ENCODE peak calls at places on chromosomes 2 and 18, in nine cellular contexts. Q is naive thymus-derived CD4-positive, alpha-beta T cell; G is Panc1; P is Karpas-422; E is esophagus squamous epithelium; L is colonic mucosa; T is MM.1S; B is heart left ventricle; W is tibial artery. K is an unnamed sample. For H3K27me3 and H3K4me1, the result is how much of the 10 kb centered on the place peaks cover.

GRCh38 chr2:232568161-232568560 is 17.7 kb downstream of the EIF4E2 start:
- DNase-seq in P (no peak), E (no peak), L (peak), G (peak), Q (no peak), T (no peak), B (peak), W (no peak), K (peak)

GRCh38 chr18:55400590-55401274 is 187.3 kb downstream of the TCF4 start:
- DNase-seq in P (no peak), T (no peak), G (no peak), B (no peak), E (no peak), W (no peak), Q (no peak), L (no peak), K (no peak)

GRCh38 chr18:69885841-69886531 is 61.7 kb downstream of the CD226 start:
- DNase-seq in P (no peak), G (no peak), L (no peak), B (no peak), W (no peak), Q (no peak), T (no peak), E (no peak), K (no peak)

GRCh38 chr2:106582431-106583143 is 95.4 kb downstream of the CD8B2 start:
- DNase-seq in Q (peak), B (peak), W (peak), G (peak), T (peak), L (peak), E (no peak), P (peak), K (peak)

GRCh38 chr2:69660637-69661036 is 17.1 kb upstream of the AAK1 start:
- DNase-seq in T (no peak), P (no peak), L (no peak), W (no peak), G (no peak), E (no peak), Q (no peak), B (no peak), K (no peak)

GRCh38 chr2:863732-864450 is 86.8 kb upstream of the SNTG2 start:
- DNase-seq in L (no peak), Q (no peak), P (no peak), B (no peak), E (no peak), T (no peak), W (no peak), G (no peak), K (no peak)

GRCh38 chr18:10195529-10195928 is 258.9 kb upstream of the APCDD1 start:
- DNase-seq in E (no peak), Q (no peak), B (no peak), P (no peak), T (no peak), W (no peak), L (no peak), G (no peak), K (no peak)

GRCh38 chr2:119694994-119695521 is 16.1 kb downstream of the TMEM177 start:
- DNase-seq in L (no peak), E (no peak), G (no peak), Q (peak), W (no peak), B (no peak), T (no peak), P (no peak), K (no peak)

GRCh38 chr2:187774551-187775071 is 220.4 kb upstream of the TFPI start:
- DNase-seq in G (no peak), W (no peak), B (no peak), T (peak), Q (no peak), P (no peak), L (no peak), E (no peak), K (no peak)

GRCh38 chr2:151833984-151834383 is 5.8 kb upstream of the ARL5A start:
- DNase-seq in Q (no peak), B (no peak), L (no peak), P (no peak), E (no peak), G (no peak), T (no peak), W (no peak), K (no peak)

GRCh38 chr2:221293949-221294736 is 278.0 kb downstream of the EPHA4 start:
- DNase-seq in Q (no peak), W (no peak), P (peak), E (no peak), G (no peak), L (peak), B (no peak), T (no peak), K (no peak)

GRCh38 chr2:28654286-28654980 is 97.2 kb upstream of the PPP1CB start:
- DNase-seq in E (no peak), B (no peak), Q (no peak), P (no peak), T (no peak), L (no peak), W (no peak), G (no peak), K (no peak)

GRCh38 chr2:226117506-226118065 is 682.0 kb downstream of the IRS1 start:
- DNase-seq in Q (no peak), B (no peak), G (no peak), E (no peak), P (no peak), L (no peak), W (no peak), T (no peak), K (no peak)

GRCh38 chr2:63053889-63054725 is 3.5 kb downstream of the OTX1 start:
- DNase-seq in W (no peak), B (no peak), L (peak), P (no peak), E (no peak), Q (no peak), G (no peak), T (no peak), K (no peak)

GRCh38 chr2:224628416-224628815 is 43.3 kb upstream of the CUL3 start:
- DNase-seq in Q (no peak), L (no peak), B (no peak), G (no peak), P (no peak), T (no peak), E (no peak), W (no peak), K (no peak)

GRCh38 chr18:54947115-54947514 is 12.1 kb downstream of the CCDC68 start:
- DNase-seq in L (peak), P (no peak), Q (peak), G (no peak), B (peak), E (no peak), W (no peak), T (no peak), K (no peak)

GRCh38 chr2:135150711-135151110 is 98.6 kb downstream of the RAB3GAP1 start:
- DNase-seq in Q (no peak), L (no peak), E (no peak), W (no peak), G (no peak), P (no peak), B (no peak), T (no peak), K (no peak)

GRCh38 chr2:58834404-58834803 is 593.3 kb upstream of the FANCL start:
- DNase-seq in W (no peak), T (peak), E (no peak), G (no peak), L (no peak), P (no peak), B (no peak), Q (no peak), K (no peak)

GRCh38 chr2:171479154-171479814 is 43.0 kb upstream of the CYBRD1 start:
- DNase-seq in L (no peak), B (no peak), E (no peak), W (no peak), G (no peak), Q (no peak), T (no peak), P (no peak), K (no peak)

GRCh38 chr18:23136326-23137092 is 1.2 kb downstream of the CABLES1 start:
- DNase-seq in E (no peak), Q (peak), T (peak), G (no peak), B (peak), W (peak), L (peak), P (no peak), K (peak)

GRCh38 chr2:52082646-52083045 is 1050.7 kb upstream of the NRXN1 start:
- DNase-seq in T (no peak), L (no peak), B (no peak), E (no peak), G (no peak), P (no peak), Q (no peak), W (no peak), K (no peak)

GRCh38 chr2:119005565-119005964 is 63.6 kb downstream of the MARCO start:
- DNase-seq in E (no peak), L (no peak), B (no peak), W (no peak), T (no peak), Q (no peak), P (no peak), G (no peak), K (no peak)

GRCh38 chr2:45494275-45494977 is 116.6 kb downstream of the SRBD1 start:
- DNase-seq in P (peak), Q (peak), E (no peak), B (no peak), L (peak), G (peak), W (no peak), T (peak), K (no peak)

GRCh38 chr2:158781562-158781961 is 13.6 kb upstream of the DAPL1 start:
- DNase-seq in P (no peak), W (no peak), T (no peak), G (no peak), Q (no peak), L (no peak), B (no peak), E (no peak), K (no peak)

GRCh38 chr18:21257383-21257782 is 15.4 kb downstream of the GREB1L start:
- DNase-seq in G (no peak), L (no peak), T (no peak), E (no peak), B (no peak), Q (no peak), P (no peak), W (no peak), K (no peak)

GRCh38 chr2:70771446-70771845 is 3.4 kb upstream of the ADD2 start:
- DNase-seq in G (no peak), Q (no peak), E (no peak), B (no peak), W (no peak), L (no peak), T (no peak), P (no peak), K (no peak)

GRCh38 chr2:74554821-74555531 is 456 bp downstream of the DOK1 start:
- DNase-seq in B (peak), L (peak), G (no peak), P (peak), E (no peak), W (peak), T (peak), Q (no peak), K (peak)

GRCh38 chr2:74555610-74556103 is 1.1 kb downstream of the DOK1 start:
- DNase-seq in Q (no peak), E (no peak), T (no peak), W (peak), P (no peak), L (no peak), B (no peak), G (no peak), K (no peak)

GRCh38 chr2:74552914-74553811 is 579 bp downstream of the LOXL3 start:
- DNase-seq in L (no peak), E (no peak), B (no peak), W (no peak), P (no peak), Q (no peak), T (no peak), G (no peak), K (no peak)

GRCh38 chr2:74551942-74552913 is 1.5 kb downstream of the LOXL3 start:
- DNase-seq in Q (no peak), G (no peak), B (no peak), E (no peak), T (no peak), L (no peak), P (no peak), W (no peak), K (no peak)

GRCh38 chr2:74553892-74554820 is at the start of the genes DOK1 and LOXL3:
- DNase-seq in G (no peak), T (peak), W (peak), L (peak), Q (peak), B (peak), E (peak), P (peak), K (peak)
- H3K27me3 ChIP-seq in G (under half), T (under half), W (under half), L (under half), Q (under half), B (under half), E (under half), P (under half), K (half or more)

GRCh38 chr18:76262956-76263955 is 231.8 kb downstream of the ZNF516 start:
- DNase-seq in B (no peak), E (no peak), P (no peak), T (no peak), Q (no peak), L (no peak), G (no peak), W (no peak), K (no peak)
- H3K4me3 ChIP-seq in B (no peak), E (no peak), P (no peak), T (no peak), Q (no peak), L (no peak), G (no peak), W (no peak), K (no peak)

GRCh38 chr2:137961602-137962001 is 2.7 kb upstream of the HNMT start:
- DNase-seq in L (no peak), E (no peak), Q (no peak), B (no peak), G (no peak), P (no peak), T (no peak), W (no peak), K (no peak)
- H3K4me1 ChIP-seq in L (under half), E (under half), Q (under half), B (under half), G (under half), P (under half), T (under half), W (under half), K (under half)

GRCh38 chr2:176184749-176185148 is 3.7 kb upstream of the HOXD1 start:
- DNase-seq in E (no peak), L (no peak), G (no peak), B (no peak), P (no peak), T (no peak), W (no peak), Q (no peak), K (no peak)
- H3K27me3 ChIP-seq in E (under half), L (under half), G (under half), B (half or more), P (under half), T (under half), W (under half), Q (under half), K (under half)

GRCh38 chr2:111707700-111708099 is 176.3 kb downstream of the ANAPC1 start:
- DNase-seq in T (no peak), E (no peak), G (no peak), B (no peak), Q (no peak), P (no peak), L (no peak), W (no peak), K (no peak)

GRCh38 chr2:111706481-111707001 is 177.5 kb downstream of the ANAPC1 start:
- DNase-seq in P (no peak), G (no peak), Q (no peak), L (no peak), W (no peak), E (no peak), B (no peak), T (peak), K (no peak)

GRCh38 chr2:111705206-111705605 is 178.8 kb downstream of the ANAPC1 start:
- DNase-seq in G (no peak), Q (no peak), W (no peak), T (peak), B (no peak), P (no peak), L (no peak), E (no peak), K (no peak)

GRCh38 chr2:111704246-111704645 is 179.7 kb downstream of the ANAPC1 start:
- DNase-seq in P (no peak), E (no peak), L (peak), B (no peak), T (no peak), Q (no peak), W (no peak), G (no peak), K (no peak)

DNA sequence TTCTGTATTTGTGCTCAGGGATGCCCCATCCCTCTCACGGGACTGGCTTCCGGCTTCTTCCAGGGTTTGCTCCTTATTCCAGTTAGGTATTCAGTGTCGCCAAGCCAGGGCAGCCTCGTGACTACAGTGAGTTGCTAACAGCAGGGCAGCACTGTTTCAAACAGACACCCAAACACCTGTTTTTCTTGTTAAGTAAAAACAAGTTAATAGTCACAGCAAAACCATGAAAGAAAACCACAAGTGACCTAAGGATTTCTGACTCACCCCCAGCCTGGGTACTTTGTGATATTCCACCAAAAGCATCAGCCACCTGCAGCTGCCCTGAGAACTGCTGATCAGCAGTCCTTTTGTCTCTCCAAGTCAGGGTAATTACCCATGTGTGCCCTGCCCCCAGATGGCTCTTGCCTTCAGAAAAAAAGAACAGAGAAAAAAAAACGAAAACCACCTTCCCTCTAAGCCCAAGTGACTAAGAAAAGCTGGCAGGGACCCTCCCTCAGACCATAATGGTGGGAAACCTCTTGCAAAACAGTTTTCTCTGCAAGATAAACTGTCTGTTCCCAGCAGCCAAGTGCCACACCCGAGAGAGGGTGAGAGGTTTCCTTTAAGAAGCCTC is 178.2 kb downstream of the ANAPC1 start:
- DNase-seq in L (no peak), P (no peak), B (no peak), E (no peak), Q (no peak), T (peak), G (peak), W (no peak), K (peak)
- H3K4me3 ChIP-seq in L (no peak), P (no peak), B (no peak), E (no peak), Q (no peak), T (peak), G (no peak), W (no peak), K (no peak)

GRCh38 chr2:20419752-20420151 is 27.1 kb upstream of the RHOB start:
- DNase-seq in G (no peak), T (no peak), B (no peak), L (no peak), E (no peak), P (no peak), W (no peak), Q (no peak), K (no peak)
- H3K4me1 ChIP-seq in G (under half), T (half or more), B (under half), L (under half), E (half or more), P (under half), W (under half), Q (under half), K (under half)

GRCh38 chr2:64988420-64989125 is 626 bp upstream of the SLC1A4 start:
- DNase-seq in P (peak), Q (peak), G (no peak), B (peak), L (peak), E (peak), T (peak), W (peak), K (peak)
- H3K27me3 ChIP-seq in P (under half), Q (under half), G (under half), B (under half), L (under half), E (under half), T (under half), W (under half), K (under half)

DNA sequence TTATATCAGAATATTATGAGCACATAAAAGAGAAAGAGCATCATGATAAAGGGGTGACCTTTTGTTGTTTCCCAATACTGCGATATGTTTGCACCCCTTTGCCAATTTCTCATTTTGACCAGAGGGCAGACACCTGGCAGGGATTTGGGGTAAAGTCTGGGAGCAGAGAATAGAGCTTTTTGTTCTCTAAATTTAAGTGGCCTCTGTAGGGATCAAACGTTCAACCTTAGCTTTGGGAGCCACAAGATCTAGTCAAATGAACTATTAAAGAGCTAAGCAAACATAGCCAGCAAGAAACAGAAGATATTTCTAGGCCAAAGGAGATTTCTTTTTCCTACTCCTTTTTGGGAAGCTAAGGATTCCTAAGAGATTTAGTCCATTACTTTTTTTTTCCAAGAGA is 1.1 kb upstream of the MSTN start:
- DNase-seq in B (no peak), Q (no peak), E (no peak), P (no peak), L (no peak), T (no peak), W (no peak), G (no peak), K (no peak)
- H3K4me3 ChIP-seq in B (no peak), Q (no peak), E (no peak), P (no peak), L (no peak), T (no peak), W (no peak), G (no peak), K (no peak)

GRCh38 chr2:237471457-237472186 is 15.4 kb upstream of the MLPH start:
- DNase-seq in G (no peak), W (no peak), E (no peak), L (no peak), T (peak), P (peak), Q (peak), B (peak), K (peak)
- H3K4me1 ChIP-seq in G (under half), W (under half), E (under half), L (under half), T (under half), P (under half), Q (under half), B (under half), K (under half)

GRCh38 chr2:41916177-41916576 is 131.6 kb upstream of the PKDCC start:
- DNase-seq in G (no peak), B (no peak), W (no peak), E (no peak), P (no peak), Q (no peak), L (no peak), T (no peak), K (no peak)
- H3K27me3 ChIP-seq in G (under half), B (under half), W (under half), E (under half), P (under half), Q (under half), L (under half), T (under half), K (under half)